ENCODE peak calls at places on chromosomes 5 and 9, in eight cellular contexts. O is hepatocyte, B is PC-3, S is left ventricle myocardium inferior, Q is heart right ventricle, Z is neural progenitor cell, F is brain microvascular endothelial cell, D is heart left ventricle. X is an unnamed sample.
A peak's percentile ranks its signal among the peaks of the same experiment; 100 is the strongest.

GRCh38 chr5:68957591-68957990 is 136.2 kb upstream of the SLC30A5 start:
- DNase-seq in Z (no peak), O (no peak), Q (no peak), D (no peak), B (no peak), F (no peak), S (no peak), X (no peak)

GRCh38 chr5:112734597-112734996 is 3.1 kb upstream of the APC start:
- DNase-seq in Q (no peak), Z (no peak), F (no peak), B (no peak), D (no peak), O (no peak), S (no peak), X (no peak)

GRCh38 chr5:82815871-82816270 is 261.3 kb downstream of the TMEM167A start:
- DNase-seq in F (peak; percentile 37), B (peak; percentile 20), Q (no peak), Z (no peak), S (no peak), O (no peak), D (no peak), X (no peak)

GRCh38 chr5:103092676-103093075 is 27.3 kb downstream of the GIN1 start:
- DNase-seq in S (no peak), O (no peak), D (no peak), Q (no peak), F (no peak), B (no peak), Z (no peak), X (no peak)

GRCh38 chr5:108430931-108431608 is 49.2 kb upstream of the FBXL17 start:
- DNase-seq in O (no peak), S (no peak), Z (no peak), D (no peak), B (peak; percentile 22), F (peak; percentile 9), Q (no peak), X (no peak)

GRCh38 chr9:37840560-37841194 is 40.1 kb downstream of the DCAF10 start:
- DNase-seq in Z (no peak), Q (no peak), S (no peak), D (no peak), O (no peak), B (peak; percentile 71), F (peak; percentile 82), X (no peak)

GRCh38 chr5:141605523-141606277 is 13.1 kb downstream of the DIAPH1 start:
- DNase-seq in D (peak; percentile 61), Z (no peak), O (no peak), F (peak; percentile 92), Q (no peak), S (peak; percentile 26), B (no peak), X (peak; percentile 62)

GRCh38 chr9:132243156-132244074 is 81.6 kb downstream of the NTNG2 start:
- DNase-seq in B (peak; percentile 37), O (no peak), S (no peak), Z (no peak), D (no peak), Q (no peak), F (no peak), X (no peak)

GRCh38 chr5:91020065-91020800 is 362.9 kb downstream of the ARRDC3 start:
- DNase-seq in Q (no peak), D (no peak), B (no peak), F (peak; percentile 8), O (no peak), S (no peak), Z (peak; percentile 51), X (no peak)

GRCh38 chr9:69324549-69325401 is at the start of gene ENTREP1:
- DNase-seq in D (peak; percentile 86), F (no peak), B (peak; percentile 52), Q (peak; percentile 77), S (peak; percentile 77), O (peak; percentile 78), Z (peak; percentile 70), X (no peak)

GRCh38 chr5:150723845-150724244 is 23.0 kb upstream of the RBM22 start:
- DNase-seq in F (no peak), O (no peak), D (no peak), S (no peak), Z (no peak), Q (no peak), B (no peak), X (no peak)

GRCh38 chr5:165805756-165806155 is 2300.3 kb downstream of the MAT2B start:
- DNase-seq in Z (peak; percentile 47), F (no peak), S (no peak), B (no peak), Q (no peak), D (no peak), O (peak; percentile 48), X (no peak)

GRCh38 chr5:135324160-135324559 is 74.9 kb downstream of the MACROH2A1 start:
- DNase-seq in Q (no peak), F (no peak), O (no peak), D (no peak), B (no peak), S (no peak), Z (no peak), X (no peak)

GRCh38 chr5:7706214-7706613 is 144.7 kb downstream of the CFAP90 start:
- DNase-seq in F (no peak), D (no peak), S (no peak), Q (no peak), O (no peak), Z (no peak), B (no peak), X (no peak)

GRCh38 chr5:143244990-143245389 is 158.5 kb downstream of the NR3C1 start:
- DNase-seq in F (peak; percentile 36), B (peak; percentile 9), O (no peak), S (no peak), Q (no peak), D (no peak), Z (no peak), X (no peak)

GRCh38 chr5:143244000-143244736 is 159.3 kb downstream of the NR3C1 start:
- DNase-seq in S (peak; percentile 43), Z (no peak), O (peak; percentile 74), B (peak; percentile 95), F (peak; percentile 97), D (peak; percentile 67), Q (no peak), X (no peak)

GRCh38 chr5:143241892-143242291 is 161.6 kb downstream of the NR3C1 start:
- DNase-seq in Q (no peak), B (peak; percentile 78), S (no peak), F (no peak), O (no peak), Z (no peak), D (no peak), X (no peak)

GRCh38 chr5:143245929-143246561 is 157.4 kb downstream of the NR3C1 start:
- DNase-seq in S (no peak), Z (no peak), D (no peak), Q (no peak), B (peak; percentile 94), O (peak; percentile 44), F (peak; percentile 96), X (no peak)

GRCh38 chr5:143243103-143243502 is 160.4 kb downstream of the NR3C1 start:
- DNase-seq in D (no peak), S (no peak), Q (no peak), B (no peak), O (no peak), Z (no peak), F (no peak), X (no peak)
- H3K27ac ChIP-seq in D (peak overlapping the region; percentile 77), S (no peak overlapping the region), Q (no peak overlapping the region), B (peak overlapping the region; percentile 99), O (no peak overlapping the region), Z (no peak overlapping the region), F (no peak overlapping the region), X (no peak overlapping the region)

GRCh38 chr9:94005272-94005901 is 50.2 kb upstream of the BARX1 start:
- DNase-seq in Q (no peak), D (no peak), O (peak; percentile 74), B (peak; percentile 76), Z (no peak), S (no peak), F (peak; percentile 33), X (no peak)
- TF ChIP-seq CTCF in Q (no peak), D (no peak), O (no peak), B (no peak), Z (no peak), S (no peak), F (no peak), X (no peak)

DNA sequence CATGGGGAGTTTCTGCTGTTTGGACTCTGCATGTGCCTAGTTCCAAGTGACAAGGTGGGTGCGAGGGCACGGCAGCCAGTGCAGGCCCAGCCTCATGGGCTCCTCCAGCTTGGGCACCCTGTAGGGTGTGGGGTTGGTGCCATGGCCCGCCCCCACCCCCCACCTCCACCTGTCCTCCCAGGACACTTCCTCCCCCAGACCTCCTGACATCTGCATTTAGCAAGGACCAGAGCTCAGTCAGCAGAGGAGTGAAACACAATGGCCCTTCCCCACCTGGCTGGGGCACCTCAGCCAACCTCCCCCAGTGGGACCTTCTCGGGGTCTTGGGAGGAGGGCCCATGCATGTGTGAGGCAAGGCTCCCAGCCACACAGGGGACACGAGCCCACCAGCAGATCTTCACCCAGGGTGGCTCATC is 1.9 kb upstream of the NKD2 start:
- DNase-seq in F (no peak), Z (no peak), Q (peak; percentile 7), D (peak; percentile 17), S (peak; percentile 12), O (no peak), B (no peak), X (no peak)
- H3K27me3 ChIP-seq in F (peaks cover 82% of the 10 kb centered on the region), Z (peaks cover 100% of the 10 kb centered on the region), Q (peaks cover 41% of the 10 kb centered on the region), D (peaks cover 12% of the 10 kb centered on the region), S (peaks cover 22% of the 10 kb centered on the region), O (peaks cover 26% of the 10 kb centered on the region), B (peaks cover 19% of the 10 kb centered on the region), X (peaks cover 57% of the 10 kb centered on the region)

GRCh38 chr5:88172847-88173758 is 95.5 kb downstream of the TMEM161B start:
- DNase-seq in S (no peak), F (no peak), Q (no peak), B (no peak), O (peak; percentile 24), Z (peak; percentile 62), D (no peak), X (no peak)
- H3K27ac ChIP-seq in S (no peak overlapping the region), F (no peak overlapping the region), Q (no peak overlapping the region), B (no peak overlapping the region), O (no peak overlapping the region), Z (no peak overlapping the region), D (no peak overlapping the region), X (no peak overlapping the region)

GRCh38 chr9:129623331-129623730 is 2.4 kb upstream of the C9orf50 start:
- DNase-seq in D (no peak), S (no peak), B (no peak), F (peak; percentile 79), Q (no peak), O (no peak), Z (no peak), X (no peak)

GRCh38 chr9:129624168-129624759 is 1.7 kb upstream of the NTMT1 start:
- DNase-seq in F (peak; percentile 57), O (peak; percentile 68), Z (peak; percentile 83), D (no peak), S (no peak), B (peak; percentile 58), Q (peak; percentile 65), X (peak; percentile 64)

GRCh38 chr9:129620669-129621295 is at the start of gene C9orf50:
- DNase-seq in S (no peak), O (no peak), B (no peak), Q (no peak), F (no peak), D (no peak), Z (no peak), X (no peak)

GRCh38 chr9:129617167-129617566 is 3.7 kb downstream of the C9orf50 start:
- DNase-seq in Q (no peak), S (no peak), D (no peak), F (peak; percentile 50), B (peak; percentile 54), Z (peak; percentile 55), O (peak; percentile 58), X (no peak)

GRCh38 chr9:129619787-129620668 is 873 bp downstream of the C9orf50 start:
- DNase-seq in B (no peak), Q (no peak), S (no peak), F (no peak), Z (peak; percentile 72), O (peak; percentile 78), D (no peak), X (no peak)
- TF ChIP-seq CTCF in B (no peak), Q (no peak), S (no peak), F (peak; percentile 43), Z (peak; percentile 48), O (peak; percentile 36), D (no peak), X (no peak)